ENCODE peak calls at places on chromosomes 4 and X, in seven cellular contexts. L is fibroblast of lung, C is OCI-LY7, T is GM23338, K is neuronal stem cell, Z is DND-41, W is Karpas-422. V is an unnamed sample.

GRCh38 chr4:173332021-173332487 is 2.1 kb downstream of the HMGB2 start:
- DNase-seq in L (no peak), C (no peak), T (no peak), K (no peak), Z (no peak), W (no peak), V (no peak)

GRCh38 chr4:82275431-82276423 is 98.1 kb downstream of the HNRNPD start:
- DNase-seq in L (no peak), C (peak), T (peak), K (no peak), Z (no peak), W (peak), V (no peak)

GRCh38 chrX:53599781-53600396 is 86.6 kb downstream of the HUWE1 start:
- DNase-seq in L (peak), C (no peak), T (no peak), K (no peak), Z (no peak), W (no peak), V (no peak)

GRCh38 chr4:25484243-25484721 is 107.2 kb downstream of the ANAPC4 start:
- DNase-seq in L (peak), C (no peak), T (peak), K (no peak), Z (no peak), W (no peak), V (no peak)

GRCh38 chr4:70704333-70705145 is 16.2 kb downstream of the UTP3 start:
- DNase-seq in L (peak), C (peak), T (peak), K (peak), Z (peak), W (peak), V (peak)

GRCh38 chr4:36772154-36772516 is 472.4 kb upstream of the NWD2 start:
- DNase-seq in L (no peak), C (no peak), T (no peak), K (no peak), Z (no peak), W (no peak), V (no peak)

GRCh38 chr4:47490550-47490949 is 5.5 kb downstream of the ATP10D start:
- DNase-seq in L (peak), C (peak), T (peak), K (no peak), Z (peak), W (peak), V (peak)

GRCh38 chr4:181193162-181193930 is 1049.9 kb upstream of the TENM3 start:
- DNase-seq in L (peak), C (no peak), T (peak), K (no peak), Z (no peak), W (no peak), V (no peak)

GRCh38 chr4:184805462-184806245 is 20.1 kb downstream of the ACSL1 start:
- DNase-seq in L (no peak), C (no peak), T (no peak), K (no peak), Z (no peak), W (no peak), V (no peak)

GRCh38 chr4:78136109-78137081 is 79.3 kb downstream of the FRAS1 start:
- DNase-seq in L (no peak), C (no peak), T (no peak), K (no peak), Z (no peak), W (no peak), V (no peak)

GRCh38 chr4:173698557-173699262 is 168.7 kb upstream of the HAND2 start:
- DNase-seq in L (no peak), C (no peak), T (no peak), K (no peak), Z (no peak), W (no peak), V (no peak)

GRCh38 chr4:102809190-102809589 is 18.2 kb downstream of the UBE2D3 start:
- DNase-seq in L (no peak), C (peak), T (no peak), K (no peak), Z (no peak), W (no peak), V (no peak)

GRCh38 chr4:102809691-102810090 is 17.7 kb downstream of the UBE2D3 start:
- DNase-seq in L (peak), C (no peak), T (no peak), K (no peak), Z (no peak), W (no peak), V (no peak)

GRCh38 chr4:102808009-102808408 is 19.3 kb downstream of the UBE2D3 start:
- DNase-seq in L (no peak), C (no peak), T (no peak), K (no peak), Z (no peak), W (no peak), V (no peak)

DNA sequence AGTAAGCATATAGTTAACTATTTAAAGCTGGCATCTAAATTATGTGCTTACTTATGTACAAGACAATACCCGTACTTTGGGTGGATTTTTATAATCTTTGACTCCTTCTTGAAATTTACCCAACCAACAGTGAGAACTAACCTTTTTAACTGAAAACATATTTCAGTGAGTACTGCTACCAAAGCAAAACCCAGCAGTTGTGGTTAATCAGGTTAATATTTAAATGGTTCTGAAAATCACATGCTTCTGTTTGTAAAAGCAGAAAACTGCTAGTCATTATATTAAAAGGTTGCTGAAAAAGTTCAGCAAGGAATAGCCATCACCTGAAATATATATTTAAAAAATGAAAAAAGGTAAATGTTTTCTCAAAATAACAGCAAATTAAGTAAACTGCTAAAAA is 20.0 kb downstream of the UBE2D3 start:
- DNase-seq in L (no peak), C (no peak), T (no peak), K (no peak), Z (no peak), W (no peak), V (no peak)
- H3K4me2 ChIP-seq in L (no peak), C (no peak), T (no peak), K (no peak), Z (no peak), W (no peak), V (no peak)

GRCh38 chrX:920234-920799 is 289.7 kb downstream of the SHOX start:
- DNase-seq in L (peak), C (no peak), T (no peak), K (no peak), Z (no peak), W (no peak), V (no peak)
- H3K4me2 ChIP-seq in L (no peak), C (no peak), T (no peak), K (no peak), Z (no peak), W (no peak), V (no peak)

DNA sequence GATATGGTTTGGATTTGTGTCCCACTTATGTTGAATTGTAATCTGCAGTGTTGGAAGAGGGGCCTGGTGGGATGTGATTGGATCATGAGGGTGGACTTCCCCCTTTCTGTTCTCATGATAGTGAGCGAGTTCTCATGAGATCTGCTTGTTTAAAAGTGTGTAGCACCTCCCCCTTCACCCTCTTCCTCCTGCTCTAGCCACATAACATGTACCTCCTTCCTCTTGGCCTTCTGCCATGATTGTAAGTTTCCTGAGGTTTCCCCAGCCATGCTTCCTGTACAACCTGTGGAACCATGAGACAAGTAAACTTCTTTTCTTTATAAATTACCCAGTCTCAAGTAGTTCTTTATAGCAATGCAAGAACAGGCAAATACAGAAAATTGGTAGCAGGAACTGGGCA is 138.7 kb downstream of the INPP4B start:
- DNase-seq in L (no peak), C (no peak), T (no peak), K (no peak), Z (peak), W (no peak), V (no peak)
- H3K4me2 ChIP-seq in L (no peak), C (no peak), T (no peak), K (no peak), Z (no peak), W (no peak), V (no peak)

GRCh38 chrX:123833387-123833786 is 26.5 kb upstream of the XIAP start:
- DNase-seq in L (peak), C (peak), T (peak), K (peak), Z (peak), W (peak), V (peak)
- H3K4me2 ChIP-seq in L (no peak), C (no peak), T (no peak), K (no peak), Z (no peak), W (no peak), V (no peak)

GRCh38 chr4:183633476-183634058 is 25.4 kb downstream of the RWDD4 start:
- DNase-seq in L (no peak), C (no peak), T (peak), K (no peak), Z (no peak), W (no peak), V (no peak)

GRCh38 chr4:183635737-183636136 is 23.2 kb downstream of the RWDD4 start:
- DNase-seq in L (no peak), C (no peak), T (no peak), K (no peak), Z (no peak), W (no peak), V (no peak)

GRCh38 chr4:183632689-183633088 is 26.3 kb downstream of the RWDD4 start:
- DNase-seq in L (no peak), C (no peak), T (no peak), K (no peak), Z (no peak), W (no peak), V (no peak)

GRCh38 chr4:183635333-183635732 is 23.7 kb downstream of the RWDD4 start:
- DNase-seq in L (no peak), C (no peak), T (peak), K (no peak), Z (no peak), W (no peak), V (no peak)

GRCh38 chr4:183634086-183634485 is 24.9 kb downstream of the RWDD4 start:
- DNase-seq in L (no peak), C (no peak), T (no peak), K (no peak), Z (no peak), W (no peak), V (no peak)
- H3K4me2 ChIP-seq in L (no peak), C (no peak), T (no peak), K (no peak), Z (no peak), W (no peak), V (no peak)

GRCh38 chrX:130878350-130879341 is 24.4 kb downstream of the ENOX2 start:
- DNase-seq in L (peak), C (no peak), T (no peak), K (no peak), Z (no peak), W (no peak), V (peak)
- H3K4me2 ChIP-seq in L (no peak), C (no peak), T (no peak), K (no peak), Z (no peak), W (no peak), V (no peak)

GRCh38 chr4:113742643-113743042 is 18.9 kb downstream of the CAMK2D start:
- DNase-seq in L (no peak), C (no peak), T (no peak), K (no peak), Z (no peak), W (no peak), V (no peak)
- H3K4me2 ChIP-seq in L (no peak), C (no peak), T (no peak), K (no peak), Z (no peak), W (no peak), V (no peak)

V was measured in HCT116.